ENCODE peak calls at places on chromosomes 4 and X, in eight cellular contexts. E is SK-N-SH, Q is stomach, G is left ventricle myocardium inferior, D is heart right ventricle, Z is breast epithelium, W is cardiac muscle cell, F is neural crest cell. I is an unnamed sample.

GRCh38 chr4:25065451-25065850 is 34.7 kb upstream of the LGI2 start:
- DNase-seq in E (no peak), Q (no peak), G (no peak), D (no peak), Z (no peak), W (no peak), F (no peak), I (no peak)

GRCh38 chr4:150305995-150306394 is 227.8 kb downstream of the DCLK2 start:
- DNase-seq in E (no peak), Q (no peak), G (no peak), D (no peak), Z (no peak), W (no peak), F (no peak), I (no peak)

GRCh38 chr4:77358315-77358928 is 201.4 kb downstream of the CCNG2 start:
- DNase-seq in E (peak; percentile 42), Q (no peak), G (no peak), D (no peak), Z (no peak), W (peak; percentile 64), F (peak; percentile 3), I (no peak)

GRCh38 chrX:139204576-139204902 is 326.0 kb upstream of the F9 start:
- DNase-seq in E (no peak), Q (no peak), G (no peak), D (no peak), Z (no peak), W (peak; percentile 17), F (peak; percentile 16), I (no peak)

GRCh38 chr4:14022428-14022827 is 394.9 kb upstream of the BOD1L1 start:
- DNase-seq in E (no peak), Q (no peak), G (no peak), D (no peak), Z (no peak), W (no peak), F (no peak), I (no peak)

GRCh38 chrX:151754042-151754419 is 19.5 kb downstream of the CNGA2 start:
- DNase-seq in E (no peak), Q (no peak), G (no peak), D (no peak), Z (no peak), W (no peak), F (no peak), I (no peak)

GRCh38 chr4:74932832-74933561 is at the start of gene PARM1:
- DNase-seq in E (peak; percentile 58), Q (peak; percentile 94), G (peak; percentile 92), D (peak; percentile 92), Z (peak; percentile 84), W (peak; percentile 93), F (peak; percentile 85), I (peak; percentile 77)

GRCh38 chr4:77194366-77194765 is 37.4 kb downstream of the CCNG2 start:
- DNase-seq in E (no peak), Q (no peak), G (no peak), D (no peak), Z (no peak), W (no peak), F (no peak), I (no peak)

GRCh38 chr4:128186623-128187022 is 101.0 kb downstream of the PGRMC2 start:
- DNase-seq in E (no peak), Q (no peak), G (no peak), D (no peak), Z (no peak), W (no peak), F (no peak), I (no peak)
- TF ChIP-seq CTCF in E (no peak), Q (no peak), G (no peak), D (no peak), Z (no peak), W (no peak), F (no peak), I (no peak)

GRCh38 chrX:35726176-35726575 is 72.0 kb upstream of the MAGEB16 start:
- DNase-seq in E (no peak), Q (no peak), G (no peak), D (no peak), Z (no peak), W (peak; percentile 12), F (no peak), I (no peak)
- TF ChIP-seq CTCF in E (peak; percentile 50), Q (no peak), G (no peak), D (no peak), Z (no peak), W (peak; percentile 12), F (peak; percentile 34), I (no peak)

GRCh38 chr4:7769936-7770674 is 169.6 kb downstream of the AFAP1 start:
- DNase-seq in E (peak; percentile 73), Q (no peak), G (peak; percentile 15), D (no peak), Z (peak; percentile 50), W (peak; percentile 46), F (no peak), I (no peak)
- TF ChIP-seq CTCF in E (peak; percentile 63), Q (no peak), G (peak; percentile 70), D (peak; percentile 27), Z (no peak), W (peak; percentile 53), F (peak; percentile 57), I (no peak)

DNA sequence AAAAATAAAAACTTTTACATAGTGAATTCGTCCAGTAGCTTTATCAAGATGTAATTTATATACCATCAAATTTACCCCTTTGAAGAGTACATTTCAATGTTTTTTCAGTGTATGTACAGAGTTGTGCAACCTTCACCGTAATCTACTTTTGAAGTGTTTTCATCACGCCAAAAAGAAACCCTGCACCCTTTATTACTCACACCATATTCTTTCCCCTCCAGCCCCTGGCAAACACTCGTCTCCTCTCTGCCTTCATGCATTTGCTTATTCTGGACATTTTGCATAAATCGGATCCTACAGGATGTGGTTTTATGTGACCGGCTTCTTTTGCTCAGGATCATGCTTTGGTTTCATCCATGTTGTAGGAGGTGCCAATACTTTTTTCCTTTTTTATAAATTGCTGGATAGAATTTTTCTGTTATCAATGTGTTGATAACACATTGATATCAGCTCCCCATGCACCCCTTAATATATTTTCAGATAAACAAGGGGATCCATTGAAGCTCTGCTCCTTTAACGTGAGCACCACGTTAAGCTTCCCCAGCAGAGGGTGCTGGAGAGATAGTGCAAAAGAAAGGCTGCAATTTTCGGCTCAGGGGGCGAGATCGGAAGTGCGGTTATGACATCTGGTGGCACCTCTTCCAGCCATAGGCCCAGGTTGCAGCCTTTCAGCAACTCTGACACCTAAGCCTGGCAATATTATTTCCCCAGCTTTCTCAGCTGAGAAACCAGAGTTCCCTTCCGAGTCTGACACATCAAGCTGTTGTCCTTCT is 100.1 kb upstream of the VCX3B start:
- DNase-seq in E (peak; percentile 7), Q (peak; percentile 37), G (peak; percentile 13), D (no peak), Z (no peak), W (peak; percentile 63), F (peak; percentile 31), I (no peak)
- TF ChIP-seq CTCF in E (peak; percentile 22), Q (no peak), G (peak; percentile 59), D (no peak), Z (peak; percentile 24), W (peak; percentile 44), F (peak; percentile 63), I (no peak)

DNA sequence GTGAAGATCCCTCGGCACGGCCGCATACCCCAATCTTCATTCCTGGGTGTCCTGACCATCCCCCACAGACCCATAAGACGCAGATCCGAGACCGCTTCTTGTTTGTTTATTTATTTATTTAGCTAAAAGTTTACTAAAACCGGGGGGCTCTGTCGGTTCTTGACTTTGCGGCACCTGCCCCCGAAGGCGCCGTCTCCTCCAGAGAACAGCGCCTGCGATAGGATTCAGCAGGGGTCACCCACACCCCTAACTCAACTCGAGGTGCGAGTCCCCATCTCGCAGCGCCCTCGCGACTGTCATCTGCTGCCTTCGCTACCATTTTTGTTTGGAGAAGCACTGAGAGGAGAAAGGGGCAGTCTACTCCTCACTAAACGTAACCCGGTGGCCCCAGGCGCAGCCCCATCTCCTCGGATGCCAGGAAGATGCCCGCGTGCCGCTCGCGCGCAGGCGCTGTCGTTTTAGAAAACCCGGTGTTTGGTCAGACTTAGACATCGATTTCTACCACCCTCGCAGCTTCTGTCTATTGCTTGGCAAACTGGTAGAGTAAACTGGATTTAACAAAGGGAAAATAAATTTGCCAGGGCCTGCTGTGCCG is 18.9 kb upstream of the GPR101 start:
- DNase-seq in E (peak; percentile 35), Q (no peak), G (no peak), D (no peak), Z (no peak), W (no peak), F (no peak), I (no peak)
- TF ChIP-seq CTCF in E (no peak), Q (no peak), G (peak; percentile 4), D (no peak), Z (no peak), W (no peak), F (peak; percentile 18), I (no peak)

DNA sequence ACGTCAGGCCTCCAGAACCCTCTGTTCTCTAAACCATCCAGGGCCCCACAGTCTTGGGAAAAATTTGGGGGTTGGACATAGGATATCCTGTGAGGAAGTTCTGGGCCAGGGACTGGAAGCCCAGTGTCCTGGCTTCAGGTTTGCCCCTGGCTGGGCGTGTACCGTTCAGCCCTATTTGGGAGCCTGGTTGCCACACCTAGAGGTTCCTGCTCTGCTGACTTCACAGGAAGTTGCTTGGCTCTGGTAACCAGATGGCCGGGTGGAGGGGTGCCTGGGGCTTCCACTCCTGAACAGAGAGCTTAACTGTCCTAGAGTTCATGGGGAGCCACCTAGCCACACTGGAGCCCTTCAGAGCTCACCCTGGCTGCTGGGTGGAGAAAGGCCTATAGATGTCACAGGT is 1.1 kb downstream of the TAFAZZIN start:
- DNase-seq in E (peak; percentile 57), Q (no peak), G (no peak), D (peak; percentile 23), Z (no peak), W (no peak), F (no peak), I (no peak)
- TF ChIP-seq CTCF in E (no peak), Q (no peak), G (no peak), D (no peak), Z (no peak), W (no peak), F (no peak), I (no peak)

DNA sequence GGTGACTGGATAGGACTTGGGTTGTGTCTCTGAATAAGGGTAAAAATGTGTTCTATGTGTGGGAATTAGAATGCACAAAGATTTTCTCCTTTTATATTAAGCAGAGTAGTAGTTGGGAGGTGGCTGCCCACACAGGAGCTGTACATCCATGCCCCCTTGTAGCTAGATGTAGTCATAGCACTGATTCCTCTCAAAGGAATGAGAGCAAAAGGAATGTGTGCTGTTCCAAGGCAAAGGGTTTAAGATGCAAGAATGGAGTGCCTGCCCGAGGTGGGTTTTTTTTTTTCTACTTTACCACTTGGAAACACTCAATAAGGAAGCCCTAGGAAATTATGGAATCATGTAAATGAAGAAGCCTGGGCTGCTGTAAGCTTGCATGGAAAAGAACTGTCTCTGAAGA is 2183.2 kb upstream of the AGA start:
- DNase-seq in E (no peak), Q (no peak), G (no peak), D (no peak), Z (no peak), W (no peak), F (no peak), I (no peak)
- TF ChIP-seq CTCF in E (peak; percentile 39), Q (no peak), G (no peak), D (no peak), Z (no peak), W (no peak), F (no peak), I (no peak)